ENCODE peak calls at places on chromosomes 7 and 10, in nine cellular contexts. C is colonic mucosa; W is neuronal stem cell; S is CD4-positive, alpha-beta memory T cell; J is heart right ventricle; H is fibroblast of lung; Z is sigmoid colon; B is uterus; P is Peyer's patch. K is an unnamed sample. For H3K4me1, the result is how much of the 10 kb centered on the place peaks cover.

GRCh38 chr10:8060010-8060703 is 5.7 kb downstream of the GATA3 start:
- DNase-seq in H (no peak), S (peak), B (no peak), P (peak), Z (no peak), J (no peak), C (no peak), W (peak), K (peak)

GRCh38 chr10:110758898-110759297 is 112.8 kb upstream of the PDCD4 start:
- DNase-seq in C (peak), W (no peak), P (no peak), J (peak), H (no peak), Z (no peak), B (peak), S (no peak), K (no peak)

GRCh38 chr10:58086144-58086762 is 181.4 kb downstream of the IPMK start:
- DNase-seq in Z (no peak), H (no peak), C (no peak), W (no peak), P (no peak), B (no peak), J (no peak), S (no peak), K (no peak)

GRCh38 chr7:51970961-51971655 is 654.5 kb upstream of the COBL start:
- DNase-seq in S (no peak), C (no peak), Z (no peak), P (no peak), W (no peak), H (no peak), J (no peak), B (no peak), K (no peak)

GRCh38 chr7:75946207-75946855 is 31.4 kb downstream of the POR start:
- DNase-seq in H (no peak), C (no peak), J (no peak), B (no peak), W (no peak), Z (no peak), S (no peak), P (no peak), K (no peak)

GRCh38 chr7:8532116-8532515 is 98.7 kb downstream of the NXPH1 start:
- DNase-seq in P (no peak), Z (no peak), H (no peak), C (no peak), J (no peak), B (no peak), W (no peak), S (no peak), K (no peak)

GRCh38 chr10:110212119-110213006 is 5.0 kb downstream of the MXI1 start:
- DNase-seq in J (no peak), Z (peak), B (no peak), P (peak), H (no peak), W (no peak), C (peak), S (peak), K (peak)

GRCh38 chr10:124223001-124223710 is 129.8 kb upstream of the CHST15 start:
- DNase-seq in W (no peak), B (no peak), H (no peak), Z (no peak), J (no peak), C (no peak), S (no peak), P (no peak), K (no peak)

GRCh38 chr10:21518629-21519321 is 6.7 kb downstream of the SKIDA1 start:
- DNase-seq in W (no peak), C (no peak), S (no peak), H (no peak), P (no peak), Z (no peak), B (no peak), J (no peak), K (no peak)

GRCh38 chr10:11225935-11226334 is 208.3 kb downstream of the CELF2 start:
- DNase-seq in J (peak), P (peak), W (no peak), B (no peak), C (peak), S (peak), H (no peak), Z (no peak), K (peak)

GRCh38 chr10:30088178-30088577 is 28.8 kb upstream of the JCAD start:
- DNase-seq in C (no peak), W (no peak), P (no peak), S (no peak), H (no peak), J (no peak), B (peak), Z (no peak), K (no peak)

GRCh38 chr7:12927635-12928434 is 240.4 kb downstream of the ARL4A start:
- DNase-seq in Z (no peak), B (no peak), J (no peak), S (no peak), P (no peak), W (no peak), C (no peak), H (no peak), K (no peak)

GRCh38 chr7:140440593-140440992 is 36.7 kb downstream of the RAB19 start:
- DNase-seq in B (no peak), C (no peak), S (no peak), H (no peak), J (no peak), W (no peak), P (no peak), Z (no peak), K (no peak)

GRCh38 chr7:74587435-74588126 is 69.9 kb upstream of the GTF2I start:
- DNase-seq in H (peak), S (no peak), W (no peak), P (peak), J (peak), Z (peak), B (peak), C (peak), K (no peak)

GRCh38 chr10:60849217-60849616 is 70.9 kb downstream of the CDK1 start:
- DNase-seq in S (no peak), W (no peak), P (no peak), C (no peak), H (no peak), Z (no peak), B (no peak), J (no peak), K (no peak)

GRCh38 chr10:26805567-26806245 is 55.1 kb downstream of the ABI1 start:
- DNase-seq in P (no peak), W (no peak), B (no peak), C (no peak), Z (no peak), S (no peak), J (no peak), H (peak), K (no peak)

GRCh38 chr10:120514035-120514620 is 57.1 kb downstream of the PLPP4 start:
- DNase-seq in H (no peak), J (peak), C (peak), P (no peak), Z (no peak), W (peak), S (no peak), B (no peak), K (no peak)

GRCh38 chr10:22314852-22315251 is 1.3 kb upstream of the COMMD3 start:
- DNase-seq in B (no peak), C (no peak), J (no peak), P (no peak), Z (no peak), H (no peak), S (no peak), W (no peak), K (no peak)

GRCh38 chr10:50511512-50512213 is 112.1 kb downstream of the SGMS1 start:
- DNase-seq in J (no peak), B (no peak), Z (no peak), H (peak), C (no peak), P (no peak), S (no peak), W (no peak), K (no peak)

GRCh38 chr7:1591876-1592275 is 22.0 kb upstream of the PSMG3 start:
- DNase-seq in Z (no peak), H (no peak), J (no peak), B (no peak), S (no peak), W (no peak), P (no peak), C (no peak), K (no peak)

GRCh38 chr7:133534816-133535215 is 281.9 kb downstream of the EXOC4 start:
- DNase-seq in H (no peak), C (no peak), P (no peak), Z (no peak), B (no peak), J (no peak), S (no peak), W (no peak), K (no peak)

GRCh38 chr10:132489704-132490534 is 47.7 kb upstream of the INPP5A start:
- DNase-seq in Z (peak), C (no peak), W (no peak), P (no peak), J (no peak), S (no peak), B (peak), H (no peak), K (no peak)

GRCh38 chr7:25308898-25309521 is 80.7 kb upstream of the NPVF start:
- DNase-seq in H (no peak), C (no peak), B (no peak), P (no peak), W (no peak), Z (no peak), S (no peak), J (no peak), K (no peak)

GRCh38 chr7:13833872-13834271 is 155.6 kb downstream of the ETV1 start:
- DNase-seq in H (no peak), J (no peak), B (no peak), P (no peak), W (no peak), S (no peak), Z (no peak), C (no peak), K (no peak)

GRCh38 chr7:118731854-118732253 is 507.4 kb downstream of the ANKRD7 start:
- DNase-seq in W (no peak), C (no peak), H (no peak), S (no peak), J (no peak), Z (no peak), B (no peak), P (no peak), K (no peak)

GRCh38 chr10:104334561-104334960 is 3.7 kb downstream of the ITPRIP start:
- DNase-seq in P (no peak), S (no peak), W (no peak), H (no peak), Z (peak), C (peak), B (no peak), J (no peak), K (no peak)

GRCh38 chr7:103447073-103447960 is 1.3 kb upstream of the SLC26A5 start:
- DNase-seq in J (peak), C (peak), B (no peak), H (peak), Z (no peak), P (no peak), W (peak), S (no peak), K (no peak)

GRCh38 chr7:129405527-129405926 is 28.7 kb upstream of the STRIP2 start:
- DNase-seq in B (no peak), C (no peak), S (no peak), J (no peak), P (no peak), Z (no peak), H (no peak), W (no peak), K (no peak)

GRCh38 chr7:128103498-128104108 is 72.4 kb upstream of the LRRC4 start:
- DNase-seq in C (no peak), H (peak), S (no peak), W (no peak), Z (no peak), P (peak), B (no peak), J (peak), K (no peak)

GRCh38 chr10:70323697-70324340 is 40.0 kb upstream of the NPFFR1 start:
- DNase-seq in W (no peak), C (no peak), S (no peak), P (no peak), B (no peak), J (no peak), H (no peak), Z (peak), K (no peak)

GRCh38 chr7:158351481-158351880 is 236.1 kb downstream of the PTPRN2 start:
- DNase-seq in C (no peak), H (no peak), P (no peak), Z (peak), J (peak), B (no peak), S (no peak), W (no peak), K (no peak)

GRCh38 chr7:13257661-13258060 is 570.2 kb downstream of the ARL4A start:
- DNase-seq in S (no peak), P (no peak), Z (no peak), H (no peak), C (no peak), B (no peak), J (no peak), W (no peak), K (no peak)

DNA sequence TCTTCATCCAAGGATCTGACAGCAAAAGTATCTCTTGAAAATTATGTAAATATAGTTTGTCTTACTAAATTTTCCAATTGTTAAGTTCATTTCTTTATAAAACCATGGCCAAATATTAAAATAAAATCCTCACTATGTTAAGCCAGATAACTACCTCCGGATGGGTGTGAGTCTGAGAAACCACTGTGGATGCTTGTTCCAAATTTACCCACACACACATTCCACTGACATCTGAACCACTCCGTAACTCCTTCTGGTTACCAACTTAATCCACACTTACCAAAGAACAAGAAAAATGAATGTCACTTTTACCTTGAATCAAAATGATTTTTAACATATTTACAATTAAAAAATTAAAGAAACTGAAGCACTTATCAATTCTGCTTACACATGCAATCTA is 19.7 kb downstream of the CYTH3 start:
- DNase-seq in H (no peak), J (no peak), C (no peak), P (no peak), B (no peak), W (no peak), S (no peak), Z (no peak), K (no peak)
- H3K4me1 ChIP-seq in H (under half), J (half or more), C (under half), P (under half), B (under half), W (under half), S (under half), Z (under half), K (under half)

GRCh38 chr7:50562126-50562525 is 3.1 kb downstream of the DDC start:
- DNase-seq in Z (no peak), P (no peak), H (no peak), B (no peak), S (no peak), C (no peak), J (no peak), W (no peak), K (no peak)

GRCh38 chr7:50565977-50566376 is 772 bp upstream of the DDC start:
- DNase-seq in Z (no peak), H (no peak), C (peak), W (no peak), S (no peak), B (no peak), P (no peak), J (no peak), K (no peak)

GRCh38 chr7:50565559-50565916 is 333 bp upstream of the DDC start:
- DNase-seq in H (no peak), B (no peak), P (no peak), C (no peak), W (no peak), J (no peak), S (no peak), Z (no peak), K (no peak)

GRCh38 chr7:50564630-50565558 is at the start of gene DDC:
- DNase-seq in S (no peak), C (peak), H (no peak), P (no peak), J (no peak), Z (no peak), B (no peak), W (no peak), K (no peak)

DNA sequence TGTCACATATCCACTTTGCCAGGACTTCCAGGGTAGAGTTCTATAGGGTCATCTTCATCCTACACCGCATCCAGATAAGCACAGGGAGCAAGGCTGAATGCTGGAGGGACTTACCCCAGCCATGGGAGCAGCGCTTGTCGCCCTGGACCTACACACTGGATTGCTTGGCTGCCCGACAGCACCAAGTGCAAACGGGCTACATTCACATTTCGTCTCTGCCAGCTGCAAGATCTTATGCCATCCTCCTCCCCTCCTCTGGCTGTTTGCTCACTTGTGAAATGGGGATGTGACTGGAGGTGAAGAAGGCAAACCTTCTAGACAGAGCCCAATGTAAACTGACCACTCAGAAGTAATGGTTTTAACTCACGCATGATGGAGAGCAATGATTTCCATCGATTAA is 1.0 kb downstream of the DDC start:
- DNase-seq in H (no peak), Z (no peak), W (no peak), S (no peak), J (no peak), P (no peak), C (peak), B (no peak), K (no peak)
- H3K4me3 ChIP-seq in H (no peak), Z (no peak), W (no peak), S (no peak), J (no peak), P (peak), C (peak), B (no peak), K (no peak)

DNA sequence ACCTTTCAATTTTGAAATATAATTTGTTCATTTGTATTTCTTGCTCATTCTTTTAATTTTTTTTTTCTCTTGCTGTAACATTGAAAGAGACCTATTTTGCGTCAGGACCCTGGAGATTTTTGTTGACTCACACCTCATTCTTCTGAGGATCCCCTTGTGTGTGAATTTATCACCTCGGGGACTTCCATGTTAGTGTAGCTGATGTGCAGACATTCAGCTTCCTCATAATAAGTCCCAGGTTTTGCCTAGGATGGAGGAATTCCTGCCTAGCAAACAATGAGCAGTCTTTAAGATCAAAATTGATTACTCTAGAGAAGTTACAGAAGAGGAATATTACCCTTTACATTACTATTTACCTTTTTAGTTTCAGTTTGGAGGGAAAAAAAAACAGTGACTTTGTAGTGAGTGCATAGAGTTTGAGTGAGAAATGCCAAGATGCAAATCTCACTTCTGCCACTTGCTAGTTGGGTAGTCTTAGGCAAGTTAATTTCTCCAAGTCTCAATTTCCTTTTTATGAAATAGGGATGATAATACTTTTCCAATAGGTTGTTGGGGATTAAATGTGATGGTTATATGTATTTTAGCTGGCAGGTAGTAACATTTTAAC is 14.3 kb downstream of the TES start:
- DNase-seq in J (no peak), W (no peak), B (no peak), C (no peak), P (no peak), Z (no peak), H (no peak), S (no peak), K (no peak)
- H3K4me1 ChIP-seq in J (under half), W (under half), B (under half), C (under half), P (under half), Z (under half), H (under half), S (half or more), K (half or more)

DNA sequence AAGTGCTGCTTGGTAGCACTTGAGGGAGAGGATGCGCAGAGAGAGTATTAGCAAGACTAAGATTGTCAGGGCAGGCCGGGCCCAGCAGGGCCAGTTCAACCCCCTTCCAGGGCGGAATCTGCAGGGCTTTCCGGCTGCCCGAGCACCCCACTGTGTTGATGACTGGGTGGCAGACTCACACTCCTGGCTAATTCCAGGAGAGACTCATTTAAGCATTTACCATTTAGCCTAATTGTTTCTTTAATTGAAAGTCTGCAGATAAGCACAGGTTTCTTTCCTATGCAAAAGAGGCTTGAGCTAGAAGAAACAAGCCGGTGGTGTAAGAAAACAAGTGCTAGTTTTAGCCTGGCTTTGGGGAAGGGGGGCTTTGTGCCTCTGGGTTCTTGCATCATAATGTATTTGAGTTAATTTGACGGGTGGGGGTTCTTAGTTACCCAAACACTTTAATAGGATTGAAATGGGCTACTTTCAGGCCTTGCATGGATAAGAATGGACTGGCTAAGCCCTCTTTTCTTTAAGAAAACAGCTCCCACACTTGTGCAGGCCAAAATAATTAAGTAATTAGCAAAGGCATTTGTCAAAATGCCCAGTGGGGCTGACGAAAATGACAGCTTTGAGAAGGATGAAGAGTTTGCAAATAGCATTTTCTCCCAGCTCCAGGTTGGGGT is 201.3 kb downstream of the MYOF start:
- DNase-seq in P (no peak), J (no peak), S (no peak), C (no peak), B (no peak), H (no peak), W (no peak), Z (no peak), K (no peak)
- H3K4me3 ChIP-seq in P (no peak), J (no peak), S (no peak), C (no peak), B (no peak), H (no peak), W (no peak), Z (no peak), K (no peak)

K was measured in CD8-positive, alpha-beta memory T cell.